ENCODE peak calls at places on chromosomes 6 and 20, in seven cellular contexts. S, B, M, V, X, G and T are unnamed samples.

GRCh38 chr20:8385247-8385646 is 253.2 kb downstream of the PLCB1 start:
- DNase-seq in S (no peak), B (peak; percentile 65), M (peak; percentile 67), V (no peak), X (peak; percentile 73), G (peak; percentile 78), T (no peak)

GRCh38 chr20:57849126-57849867 is 139.5 kb upstream of the PMEPA1 start:
- DNase-seq in S (no peak), B (no peak), M (peak; percentile 20), V (peak; percentile 34), X (no peak), G (no peak), T (no peak)

GRCh38 chr20:34965051-34965450 is 9.4 kb downstream of the MYH7B start:
- DNase-seq in S (no peak), B (no peak), M (no peak), V (no peak), X (no peak), G (no peak), T (no peak)

GRCh38 chr6:19851273-19852089 is 14.3 kb downstream of the ID4 start:
- DNase-seq in S (peak; percentile 77), B (peak; percentile 84), M (peak; percentile 71), V (peak; percentile 49), X (peak; percentile 92), G (peak; percentile 79), T (peak; percentile 59)

GRCh38 chr20:33604084-33604990 is 57.8 kb upstream of the C20orf144 start:
- DNase-seq in S (no peak), B (no peak), M (no peak), V (no peak), X (no peak), G (no peak), T (no peak)

GRCh38 chr6:15058200-15059070 is 187.4 kb upstream of the JARID2 start:
- DNase-seq in S (peak; percentile 89), B (no peak), M (no peak), V (no peak), X (no peak), G (no peak), T (no peak)

GRCh38 chr20:3313681-3314080 is 74.7 kb upstream of the SLC4A11 start:
- DNase-seq in S (no peak), B (no peak), M (no peak), V (no peak), X (no peak), G (peak; percentile 2), T (no peak)

GRCh38 chr6:105199711-105200110 is 19.9 kb upstream of the POPDC3 start:
- DNase-seq in S (no peak), B (no peak), M (no peak), V (no peak), X (no peak), G (no peak), T (no peak)

GRCh38 chr6:56851541-56852248 is 103.2 kb upstream of the BEND6 start:
- DNase-seq in S (peak; percentile 64), B (peak; percentile 89), M (peak; percentile 62), V (peak; percentile 69), X (peak; percentile 94), G (peak; percentile 94), T (peak; percentile 66)

GRCh38 chr6:6368684-6369052 is 48.2 kb upstream of the F13A1 start:
- DNase-seq in S (no peak), B (no peak), M (no peak), V (no peak), X (no peak), G (no peak), T (no peak)
- H2AK5ac ChIP-seq in S (no peak overlapping the region), B (no peak overlapping the region), M (no peak overlapping the region), V (no peak overlapping the region), X (no peak overlapping the region), G (no peak overlapping the region), T (no peak overlapping the region)

DNA sequence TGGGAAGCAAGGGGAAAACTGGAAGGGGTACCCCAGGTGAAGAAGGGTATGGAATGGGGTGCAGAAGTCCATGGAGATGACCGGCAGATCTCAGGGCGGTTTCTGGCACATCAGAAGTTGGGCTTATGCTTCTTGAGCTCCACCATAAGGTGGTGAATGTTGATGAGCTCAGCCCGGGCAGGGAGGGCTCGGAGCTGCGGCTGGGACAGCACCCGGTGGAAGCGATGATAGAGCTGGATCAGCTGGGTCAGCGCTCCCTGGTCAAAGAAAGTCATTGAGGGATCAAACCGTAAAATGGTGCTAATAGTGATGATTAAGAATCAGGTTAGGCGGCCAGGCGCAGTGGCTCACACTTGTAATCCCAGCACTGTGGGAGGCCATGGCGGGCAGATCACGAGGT is 20.9 kb downstream of the VPS52 start:
- DNase-seq in S (no peak), B (no peak), M (no peak), V (no peak), X (no peak), G (no peak), T (no peak)
- H2AK5ac ChIP-seq in S (no peak overlapping the region), B (peak overlapping the region; percentile 61), M (no peak overlapping the region), V (no peak overlapping the region), X (no peak overlapping the region), G (peak overlapping the region; percentile 39), T (no peak overlapping the region)

GRCh38 chr6:161373905-161374451 is 100.1 kb upstream of the AGPAT4 start:
- DNase-seq in S (peak; percentile 96), B (peak; percentile 50), M (peak; percentile 70), V (peak; percentile 95), X (peak; percentile 74), G (peak; percentile 59), T (peak; percentile 74)
- H2AK5ac ChIP-seq in S (no peak overlapping the region), B (no peak overlapping the region), M (no peak overlapping the region), V (peak overlapping the region; percentile 72), X (no peak overlapping the region), G (no peak overlapping the region), T (no peak overlapping the region)

GRCh38 chr6:170111141-170111664 is 179.7 kb downstream of the DLL1 start:
- DNase-seq in S (no peak), B (no peak), M (no peak), V (peak; percentile 4), X (no peak), G (no peak), T (no peak)

GRCh38 chr6:170113141-170113540 is 177.7 kb downstream of the DLL1 start:
- DNase-seq in S (no peak), B (no peak), M (no peak), V (peak; percentile 6), X (no peak), G (no peak), T (no peak)

GRCh38 chr6:170110201-170111140 is 180.4 kb downstream of the DLL1 start:
- DNase-seq in S (no peak), B (no peak), M (peak; percentile 28), V (peak; percentile 40), X (no peak), G (no peak), T (no peak)

GRCh38 chr6:170112583-170112860 is 178.4 kb downstream of the DLL1 start:
- DNase-seq in S (no peak), B (no peak), M (no peak), V (peak; percentile 1), X (no peak), G (no peak), T (no peak)

GRCh38 chr6:170111816-170112582 is 178.9 kb downstream of the DLL1 start:
- DNase-seq in S (no peak), B (no peak), M (peak; percentile 34), V (peak; percentile 29), X (peak; percentile 63), G (no peak), T (no peak)
- H2AK5ac ChIP-seq in S (no peak overlapping the region), B (no peak overlapping the region), M (no peak overlapping the region), V (no peak overlapping the region), X (no peak overlapping the region), G (no peak overlapping the region), T (peak overlapping the region; percentile 49)

DNA sequence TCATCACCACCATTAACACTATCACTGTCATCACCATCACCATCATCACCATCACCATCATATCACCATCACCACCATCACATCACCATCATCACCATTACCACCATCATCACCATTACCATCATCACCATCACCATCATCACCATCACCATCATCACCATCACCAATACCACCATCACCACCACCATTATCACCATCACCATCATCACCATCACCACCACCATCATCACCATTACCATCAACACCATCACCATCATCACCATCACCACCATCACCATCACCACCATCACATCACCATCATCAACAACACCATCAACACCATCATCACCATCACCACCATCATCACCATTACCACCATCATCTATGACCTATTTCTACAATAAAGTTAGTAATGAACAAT is 86.1 kb upstream of the PDE10A start:
- DNase-seq in S (no peak), B (no peak), M (no peak), V (no peak), X (no peak), G (no peak), T (no peak)
- H2AK5ac ChIP-seq in S (no peak overlapping the region), B (no peak overlapping the region), M (no peak overlapping the region), V (peak overlapping the region; percentile 18), X (no peak overlapping the region), G (no peak overlapping the region), T (no peak overlapping the region)

GRCh38 chr20:53834044-53834442 is 236.4 kb downstream of the BCAS1 start:
- DNase-seq in S (no peak), B (no peak), M (no peak), V (no peak), X (no peak), G (no peak), T (no peak)

GRCh38 chr20:53833333-53834043 is 236.9 kb downstream of the BCAS1 start:
- DNase-seq in S (no peak), B (no peak), M (no peak), V (no peak), X (no peak), G (no peak), T (no peak)

GRCh38 chr20:53832499-53832898 is 237.9 kb downstream of the BCAS1 start:
- DNase-seq in S (no peak), B (no peak), M (no peak), V (no peak), X (no peak), G (no peak), T (no peak)

GRCh38 chr20:53837126-53837826 is 233.1 kb downstream of the BCAS1 start:
- DNase-seq in S (peak; percentile 36), B (no peak), M (no peak), V (no peak), X (no peak), G (no peak), T (no peak)

GRCh38 chr20:53834749-53835148 is 235.6 kb downstream of the BCAS1 start:
- DNase-seq in S (no peak), B (no peak), M (no peak), V (no peak), X (no peak), G (no peak), T (no peak)
- H2AK5ac ChIP-seq in S (no peak overlapping the region), B (no peak overlapping the region), M (no peak overlapping the region), V (no peak overlapping the region), X (no peak overlapping the region), G (no peak overlapping the region), T (no peak overlapping the region)

DNA sequence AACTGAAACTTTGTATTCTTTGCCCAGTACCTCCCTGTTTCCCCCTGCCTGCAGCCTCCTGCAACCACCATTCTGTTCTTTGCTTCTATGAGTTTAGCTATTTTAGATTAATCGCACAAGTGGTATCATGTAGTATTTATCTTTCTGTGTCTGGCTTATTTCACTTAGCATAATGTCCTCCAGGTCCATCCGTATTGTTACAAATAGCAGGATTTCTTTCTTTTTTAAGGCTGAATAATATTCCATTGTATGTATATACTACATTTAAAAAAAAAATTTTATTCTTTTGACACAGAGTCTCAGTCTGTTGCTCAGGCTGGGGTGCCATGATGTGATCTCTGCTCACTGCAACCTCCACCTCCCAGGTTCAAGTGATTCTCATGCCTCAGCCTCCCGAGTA is 4.5 kb downstream of the C6orf89 start:
- DNase-seq in S (no peak), B (no peak), M (no peak), V (no peak), X (no peak), G (no peak), T (no peak)
- H2AK5ac ChIP-seq in S (no peak overlapping the region), B (no peak overlapping the region), M (no peak overlapping the region), V (no peak overlapping the region), X (no peak overlapping the region), G (no peak overlapping the region), T (no peak overlapping the region)

GRCh38 chr20:56160956-56161355 is 87.6 kb upstream of the MC3R start:
- DNase-seq in S (no peak), B (no peak), M (no peak), V (no peak), X (no peak), G (no peak), T (no peak)
- H2AK5ac ChIP-seq in S (no peak overlapping the region), B (no peak overlapping the region), M (no peak overlapping the region), V (no peak overlapping the region), X (no peak overlapping the region), G (no peak overlapping the region), T (no peak overlapping the region)